ENCODE peak calls at places on chromosome 2, in nine cellular contexts. J is astrocyte of the spinal cord, K is NAMALWA, Y is MCF 10A, F is WTC11, U is NCI-H345, A is NCI-H774, D is amniotic stem cell, O is activated T-cell treated with anti-CD3 and anti-CD28 coated beads for 1 hour. X is an unnamed sample.

GRCh38 chr2:236998250-236998649 is 87.4 kb upstream of the COPS8 start:
- DNase-seq in U (peak; percentile 47), O (no peak), D (no peak), Y (peak; percentile 13), J (peak; percentile 18), F (no peak), K (no peak), A (peak; percentile 55), X (no peak)

GRCh38 chr2:225466891-225467604 is 67.5 kb downstream of the NYAP2 start:
- DNase-seq in D (no peak), F (no peak), U (no peak), K (no peak), O (no peak), A (no peak), Y (no peak), J (no peak), X (no peak)

GRCh38 chr2:229869226-229869625 is 52.6 kb downstream of the TRIP12 start:
- DNase-seq in J (no peak), F (no peak), O (no peak), Y (no peak), A (peak; percentile 42), K (no peak), D (no peak), U (no peak), X (no peak)

GRCh38 chr2:215271466-215271865 is 40.4 kb upstream of the ATIC start:
- DNase-seq in U (no peak), O (no peak), F (peak; percentile 39), Y (no peak), A (no peak), K (no peak), J (no peak), D (no peak), X (no peak)

GRCh38 chr2:9166579-9167392 is 39.8 kb upstream of the ASAP2 start:
- DNase-seq in O (no peak), A (no peak), F (no peak), Y (no peak), U (no peak), K (no peak), J (no peak), D (no peak), X (no peak)

GRCh38 chr2:145845207-145845894 is 1325.4 kb upstream of the ZEB2 start:
- DNase-seq in F (no peak), D (no peak), A (peak; percentile 17), Y (peak; percentile 50), K (peak; percentile 63), U (peak; percentile 40), J (no peak), O (no peak), X (no peak)

GRCh38 chr2:128585706-128586105 is 267.0 kb upstream of the HS6ST1 start:
- DNase-seq in Y (peak; percentile 41), U (no peak), D (peak; percentile 63), K (no peak), J (peak; percentile 70), O (no peak), F (no peak), A (no peak), X (no peak)

GRCh38 chr2:119659601-119660342 is 19.2 kb upstream of the TMEM177 start:
- DNase-seq in F (peak; percentile 63), D (no peak), A (no peak), U (peak; percentile 37), Y (peak; percentile 62), K (peak; percentile 61), O (peak; percentile 28), J (peak; percentile 25), X (peak; percentile 71)

GRCh38 chr2:26521913-26522180 is 43.9 kb upstream of the OTOF start:
- DNase-seq in J (no peak), U (no peak), K (no peak), D (no peak), F (no peak), A (no peak), O (no peak), Y (no peak), X (no peak)

GRCh38 chr2:11044201-11044600 is 111.1 kb upstream of the SLC66A3 start:
- DNase-seq in U (no peak), K (no peak), O (no peak), Y (no peak), F (no peak), J (no peak), D (no peak), A (no peak), X (no peak)

GRCh38 chr2:240560084-240560479 is at the start of gene DUSP28:
- DNase-seq in Y (peak; percentile 86), O (peak; percentile 79), A (peak; percentile 85), K (peak; percentile 84), J (peak; percentile 85), D (peak; percentile 77), F (peak; percentile 78), U (peak; percentile 92), X (peak; percentile 94)

GRCh38 chr2:209209943-209210342 is 213.9 kb upstream of the MAP2 start:
- DNase-seq in F (no peak), Y (no peak), D (no peak), K (no peak), A (no peak), U (no peak), O (no peak), J (no peak), X (no peak)

GRCh38 chr2:119786312-119786711 is 26.6 kb downstream of the PTPN4 start:
- DNase-seq in F (no peak), J (no peak), O (no peak), A (no peak), K (no peak), D (no peak), Y (no peak), U (no peak), X (no peak)

GRCh38 chr2:237861875-237862527 is 2.6 kb downstream of the RAMP1 start:
- DNase-seq in J (no peak), D (no peak), Y (no peak), K (no peak), F (no peak), O (no peak), U (no peak), A (no peak), X (no peak)

GRCh38 chr2:49240608-49241007 is 86.3 kb upstream of the FSHR start:
- DNase-seq in U (no peak), Y (peak; percentile 25), F (no peak), D (no peak), K (no peak), A (no peak), J (no peak), O (no peak), X (no peak)

GRCh38 chr2:118032169-118033013 is 18.5 kb upstream of the CCDC93 start:
- DNase-seq in A (peak; percentile 1), Y (peak; percentile 60), K (peak; percentile 68), F (peak; percentile 38), O (peak; percentile 27), J (peak; percentile 31), U (peak; percentile 26), D (peak; percentile 31), X (peak; percentile 65)

GRCh38 chr2:190303642-190304041 is 16.0 kb downstream of the HIBCH start:
- DNase-seq in J (no peak), D (no peak), U (no peak), A (no peak), K (no peak), O (no peak), F (no peak), Y (no peak), X (no peak)

GRCh38 chr2:172456002-172456401 is 28.6 kb downstream of the ITGA6 start:
- DNase-seq in O (no peak), K (no peak), A (no peak), J (no peak), Y (no peak), U (no peak), D (no peak), F (no peak), X (no peak)

GRCh38 chr2:101516833-101517690 is 42.1 kb upstream of the RFX8 start:
- DNase-seq in U (no peak), D (peak; percentile 50), Y (peak; percentile 89), J (peak; percentile 96), O (no peak), F (no peak), A (no peak), K (no peak), X (peak; percentile 60)

GRCh38 chr2:215540646-215541045 is 104.8 kb upstream of the FN1 start:
- DNase-seq in U (no peak), J (peak; percentile 95), O (no peak), F (no peak), Y (peak; percentile 89), D (peak; percentile 69), A (no peak), K (no peak), X (no peak)

GRCh38 chr2:63735263-63735662 is 106.4 kb upstream of the UGP2 start:
- DNase-seq in O (no peak), K (no peak), J (peak; percentile 52), D (no peak), A (no peak), U (no peak), F (no peak), Y (no peak), X (no peak)

GRCh38 chr2:236665130-236665529 is 95.5 kb downstream of the ACKR3 start:
- DNase-seq in Y (peak; percentile 11), F (no peak), O (no peak), A (no peak), K (no peak), J (no peak), U (no peak), D (no peak), X (no peak)